ENCODE peak calls at places on chromosomes 6 and 20, in nine cellular contexts. R is activated naive CD4-positive, alpha-beta T cell; X is testis; H is mesendoderm; Q is stimulated activated CD8-positive, alpha-beta memory T cell treated with anti-CD3 and anti-CD28 coated beads, Interleukin-15, amount 100 ng/mL, for 4 hours; Y is CD4-positive, CD25-positive, alpha-beta regulatory T cell; I is SW 1271; E is GOT3; J is immature natural killer cell. Z is an unnamed sample.

GRCh38 chr6:160428069-160428430 is 79.9 kb downstream of the SLC22A3 start:
- DNase-seq in R (no peak), X (peak), H (no peak), Q (no peak), Y (no peak), I (no peak), E (no peak), J (no peak), Z (no peak)

GRCh38 chr20:51525241-51526104 is 17.0 kb downstream of the NFATC2 start:
- DNase-seq in R (no peak), X (no peak), H (no peak), Q (peak), Y (peak), I (no peak), E (no peak), J (peak), Z (no peak)

GRCh38 chr6:53461682-53462081 is 83.2 kb downstream of the GCLC start:
- DNase-seq in R (no peak), X (no peak), H (no peak), Q (no peak), Y (no peak), I (no peak), E (no peak), J (no peak), Z (no peak)

GRCh38 chr6:11083491-11083890 is 10.1 kb upstream of the SMIM13 start:
- DNase-seq in R (no peak), X (no peak), H (no peak), Q (no peak), Y (no peak), I (no peak), E (no peak), J (no peak), Z (no peak)

GRCh38 chr20:17029698-17030097 is 197.1 kb upstream of the PCSK2 start:
- DNase-seq in R (no peak), X (no peak), H (no peak), Q (no peak), Y (no peak), I (no peak), E (no peak), J (no peak), Z (no peak)

GRCh38 chr6:10084276-10084993 is 330.4 kb downstream of the TFAP2A start:
- DNase-seq in R (no peak), X (no peak), H (peak), Q (no peak), Y (no peak), I (no peak), E (no peak), J (no peak), Z (no peak)

GRCh38 chr6:30091577-30092381 is 16.2 kb upstream of the RNF39 start:
- DNase-seq in R (no peak), X (peak), H (peak), Q (no peak), Y (no peak), I (no peak), E (peak), J (no peak), Z (no peak)

GRCh38 chr20:57786304-57786942 is 76.6 kb upstream of the PMEPA1 start:
- DNase-seq in R (no peak), X (no peak), H (no peak), Q (no peak), Y (no peak), I (no peak), E (no peak), J (no peak), Z (no peak)

GRCh38 chr6:37254881-37255280 is 2.7 kb upstream of the TBC1D22B start:
- DNase-seq in R (no peak), X (no peak), H (no peak), Q (no peak), Y (no peak), I (no peak), E (no peak), J (no peak), Z (no peak)

GRCh38 chr6:130547723-130548122 is 181.9 kb downstream of the TMEM200A start:
- DNase-seq in R (no peak), X (no peak), H (no peak), Q (no peak), Y (no peak), I (no peak), E (no peak), J (no peak), Z (no peak)

GRCh38 chr6:107690864-107691661 is 133.1 kb downstream of the SCML4 start:
- DNase-seq in R (no peak), X (peak), H (peak), Q (no peak), Y (no peak), I (no peak), E (peak), J (no peak), Z (no peak)

GRCh38 chr6:128336436-128337095 is 183.8 kb downstream of the PTPRK start:
- DNase-seq in R (no peak), X (no peak), H (no peak), Q (no peak), Y (no peak), I (no peak), E (no peak), J (no peak), Z (no peak)

GRCh38 chr20:23151885-23152284 is 65.8 kb upstream of the CD93 start:
- DNase-seq in R (no peak), X (no peak), H (no peak), Q (no peak), Y (no peak), I (no peak), E (no peak), J (no peak), Z (no peak)

GRCh38 chr20:36848078-36848660 is 27.8 kb upstream of the TLDC2 start:
- DNase-seq in R (no peak), X (no peak), H (no peak), Q (no peak), Y (no peak), I (no peak), E (peak), J (no peak), Z (peak)

GRCh38 chr6:27161946-27162603 is 85.4 kb upstream of the PRSS16 start:
- DNase-seq in R (no peak), X (peak), H (no peak), Q (no peak), Y (peak), I (peak), E (no peak), J (peak), Z (no peak)

GRCh38 chr6:89843070-89843469 is 13.4 kb downstream of the CASP8AP2 start:
- DNase-seq in R (no peak), X (no peak), H (no peak), Q (no peak), Y (no peak), I (no peak), E (no peak), J (no peak), Z (no peak)

GRCh38 chr6:45988635-45989034 is 27.0 kb downstream of the CLIC5 start:
- DNase-seq in R (no peak), X (no peak), H (no peak), Q (no peak), Y (no peak), I (no peak), E (no peak), J (no peak), Z (no peak)

GRCh38 chr20:52039746-52040145 is 151.8 kb downstream of the ZFP64 start:
- DNase-seq in R (no peak), X (no peak), H (no peak), Q (no peak), Y (no peak), I (no peak), E (no peak), J (no peak), Z (no peak)

GRCh38 chr20:43925215-43925614 is 10.6 kb downstream of the TOX2 start:
- DNase-seq in R (no peak), X (no peak), H (no peak), Q (peak), Y (peak), I (no peak), E (no peak), J (peak), Z (no peak)

Z was measured in cerebellar nuclear complex.